ENCODE peak calls at places on chromosomes 1 and 21, in six cellular contexts. Y, I, O, T, N and Z are unnamed samples.

GRCh38 chr1:50163674-50164073 is 55.0 kb downstream of the ELAVL4 start:
- DNase-seq in Y (no peak), I (no peak), O (no peak), T (no peak), N (no peak), Z (no peak)

GRCh38 chr1:206829282-206829681 is 36.1 kb upstream of the IL20 start:
- DNase-seq in Y (no peak), I (no peak), O (no peak), T (no peak), N (no peak), Z (no peak)

GRCh38 chr1:9280015-9280860 is 12.5 kb upstream of the SPSB1 start:
- DNase-seq in Y (peak; percentile 51), I (no peak), O (no peak), T (no peak), N (peak; percentile 92), Z (no peak)

GRCh38 chr1:155892801-155893200 is 18.3 kb downstream of the RIT1 start:
- DNase-seq in Y (no peak), I (no peak), O (no peak), T (no peak), N (peak; percentile 69), Z (no peak)

GRCh38 chr1:165668184-165668583 is 30.2 kb downstream of the ALDH9A1 start:
- DNase-seq in Y (no peak), I (no peak), O (no peak), T (no peak), N (no peak), Z (no peak)

GRCh38 chr21:22791986-22792560 is 1793.9 kb downstream of the NCAM2 start:
- DNase-seq in Y (peak; percentile 49), I (no peak), O (peak; percentile 31), T (no peak), N (peak; percentile 45), Z (no peak)

GRCh38 chr21:34803792-34804440 is 135.1 kb downstream of the CLIC6 start:
- DNase-seq in Y (no peak), I (no peak), O (no peak), T (no peak), N (no peak), Z (no peak)

GRCh38 chr1:63557365-63557987 is 34.2 kb downstream of the EFCAB7 start:
- DNase-seq in Y (peak; percentile 59), I (no peak), O (no peak), T (no peak), N (peak; percentile 51), Z (no peak)

GRCh38 chr1:213761845-213762407 is 225.8 kb upstream of the PROX1 start:
- DNase-seq in Y (peak; percentile 6), I (peak; percentile 1), O (no peak), T (no peak), N (no peak), Z (no peak)

GRCh38 chr1:153532161-153532560 is 3.6 kb downstream of the S100A6 start:
- DNase-seq in Y (peak; percentile 85), I (no peak), O (no peak), T (no peak), N (no peak), Z (no peak)

GRCh38 chr1:28056129-28056925 is 32.1 kb downstream of the EYA3 start:
- DNase-seq in Y (peak; percentile 79), I (peak; percentile 27), O (no peak), T (no peak), N (no peak), Z (peak; percentile 32)

GRCh38 chr1:68370101-68370915 is 79.4 kb downstream of the RPE65 start:
- DNase-seq in Y (no peak), I (no peak), O (no peak), T (no peak), N (no peak), Z (no peak)

GRCh38 chr1:6027591-6027990 is 18.1 kb upstream of the KCNAB2 start:
- DNase-seq in Y (no peak), I (no peak), O (no peak), T (no peak), N (no peak), Z (no peak)

GRCh38 chr1:239995281-239995680 is 96.4 kb upstream of the FMN2 start:
- DNase-seq in Y (no peak), I (no peak), O (no peak), T (no peak), N (no peak), Z (no peak)

GRCh38 chr1:248404024-248404423 is 1.2 kb downstream of the OR2T1 start:
- DNase-seq in Y (peak; percentile 17), I (no peak), O (no peak), T (no peak), N (peak; percentile 20), Z (no peak)

GRCh38 chr1:78441921-78442320 is 48.9 kb upstream of the PTGFR start:
- DNase-seq in Y (no peak), I (no peak), O (no peak), T (no peak), N (peak; percentile 14), Z (no peak)

GRCh38 chr1:82485591-82486369 is 685.0 kb downstream of the ADGRL2 start:
- DNase-seq in Y (no peak), I (no peak), O (no peak), T (peak; percentile 43), N (no peak), Z (no peak)

GRCh38 chr1:58057820-58058219 is 488.7 kb downstream of the OMA1 start:
- DNase-seq in Y (no peak), I (no peak), O (no peak), T (no peak), N (no peak), Z (no peak)

GRCh38 chr1:56574794-56575193 is 4.6 kb downstream of the PLPP3 start:
- DNase-seq in Y (no peak), I (no peak), O (no peak), T (no peak), N (no peak), Z (no peak)